ENCODE peak calls at places on chromosomes 11 and 22, in four cellular contexts. L is globus pallidus, J is EL, T is left ventricle myocardium superior. C is an unnamed sample.

GRCh38 chr11:110069158-110069737 is 23.9 kb upstream of the ZC3H12C start:
- DNase-seq in L (no peak), J (peak), T (peak), C (peak)

GRCh38 chr11:9662273-9662672 is 1.6 kb upstream of the SWAP70 start:
- DNase-seq in L (peak), J (no peak), T (no peak), C (peak)

GRCh38 chr11:78659326-78660319 is 85.0 kb upstream of the NARS2 start:
- DNase-seq in L (no peak), J (no peak), T (no peak), C (no peak)

GRCh38 chr11:62340269-62340901 is 3.1 kb downstream of the ASRGL1 start:
- DNase-seq in L (peak), J (peak), T (peak), C (peak)

GRCh38 chr11:112106070-112106469 is 19.4 kb downstream of the SDHD start:
- DNase-seq in L (no peak), J (no peak), T (no peak), C (no peak)

GRCh38 chr11:19245351-19245750 is 4.6 kb upstream of the E2F8 start:
- DNase-seq in L (no peak), J (no peak), T (no peak), C (no peak)

GRCh38 chr11:103842795-103843194 is 193.6 kb upstream of the DDI1 start:
- DNase-seq in L (no peak), J (peak), T (no peak), C (no peak)

GRCh38 chr11:18105086-18105801 is 638 bp downstream of the SAAL1 start:
- DNase-seq in L (no peak), J (no peak), T (no peak), C (no peak)

GRCh38 chr22:21624120-21624879 is 5.5 kb downstream of the YDJC start:
- DNase-seq in L (no peak), J (peak), T (peak), C (peak)

GRCh38 chr11:76166314-76166713 is 40.0 kb downstream of the WNT11 start:
- DNase-seq in L (no peak), J (peak), T (peak), C (no peak)

GRCh38 chr11:76701701-76702100 is 31.2 kb upstream of the LRRC32 start:
- DNase-seq in L (no peak), J (peak), T (no peak), C (no peak)

GRCh38 chr11:1206391-1207271 is 16.2 kb upstream of the MUC5B start:
- DNase-seq in L (no peak), J (no peak), T (peak), C (no peak)

GRCh38 chr22:39514373-39514973 is 5.9 kb upstream of the ATF4 start:
- DNase-seq in L (no peak), J (peak), T (peak), C (no peak)

GRCh38 chr11:8098361-8098760 is 17.4 kb downstream of the TUB start:
- DNase-seq in L (no peak), J (peak), T (no peak), C (no peak)

C was measured in right cardiac atrium.